ENCODE peak calls at places on chromosome 21, in ten cellular contexts. One of them, this sample, is unnamed.
A peak's percentile ranks its signal among the peaks of the same experiment; 100 is the strongest.

GRCh38 chr21:26788783-26789182 is 56.4 kb downstream of the ADAMTS1 start:
- DNase-seq in right atrium auricular region: peak; percentile 78
- DNase-seq in cardiac fibroblast: peak; percentile 77
- DNase-seq in right cardiac atrium: peak; percentile 64
- DNase-seq in fibroblast of pulmonary artery: peak; percentile 61
- DNase-seq in neural progenitor cell: no peak
- DNase-seq in ovary: peak; percentile 57
- DNase-seq in AG04450: no peak
- DNase-seq in CD8-positive, alpha-beta T cell: no peak
- DNase-seq in epithelial cell of esophagus: no peak
- DNase-seq in this sample: no peak

GRCh38 chr21:42539342-42539741 is 25.7 kb downstream of the SLC37A1 start:
- DNase-seq in right atrium auricular region: no peak
- DNase-seq in cardiac fibroblast: no peak
- DNase-seq in right cardiac atrium: no peak
- DNase-seq in fibroblast of pulmonary artery: no peak
- DNase-seq in neural progenitor cell: no peak
- DNase-seq in ovary: no peak
- DNase-seq in AG04450: no peak
- DNase-seq in CD8-positive, alpha-beta T cell: no peak
- DNase-seq in epithelial cell of esophagus: no peak
- DNase-seq in this sample: no peak

GRCh38 chr21:42833439-42833815 is 45.9 kb downstream of the WDR4 start:
- DNase-seq in right atrium auricular region: no peak
- DNase-seq in cardiac fibroblast: peak; percentile 12
- DNase-seq in right cardiac atrium: peak; percentile 39
- DNase-seq in fibroblast of pulmonary artery: no peak
- DNase-seq in neural progenitor cell: peak; percentile 52
- DNase-seq in ovary: no peak
- DNase-seq in AG04450: no peak
- DNase-seq in CD8-positive, alpha-beta T cell: peak; percentile 56
- DNase-seq in epithelial cell of esophagus: peak; percentile 50
- DNase-seq in this sample: peak; percentile 72

GRCh38 chr21:31195334-31196015 is 148.6 kb downstream of the TIAM1 start:
- DNase-seq in right atrium auricular region: no peak
- DNase-seq in cardiac fibroblast: no peak
- DNase-seq in right cardiac atrium: no peak
- DNase-seq in fibroblast of pulmonary artery: no peak
- DNase-seq in neural progenitor cell: no peak
- DNase-seq in ovary: no peak
- DNase-seq in AG04450: no peak
- DNase-seq in CD8-positive, alpha-beta T cell: no peak
- DNase-seq in epithelial cell of esophagus: no peak
- DNase-seq in this sample: no peak

GRCh38 chr21:42459583-42460215 is 36.3 kb downstream of the RSPH1 start:
- DNase-seq in right atrium auricular region: no peak
- DNase-seq in cardiac fibroblast: no peak
- DNase-seq in right cardiac atrium: no peak
- DNase-seq in fibroblast of pulmonary artery: no peak
- DNase-seq in neural progenitor cell: no peak
- DNase-seq in ovary: no peak
- DNase-seq in AG04450: no peak
- DNase-seq in CD8-positive, alpha-beta T cell: no peak
- DNase-seq in epithelial cell of esophagus: no peak
- DNase-seq in this sample: no peak

GRCh38 chr21:27134513-27134912 is 167.6 kb upstream of the ADAMTS5 start:
- DNase-seq in right atrium auricular region: no peak
- DNase-seq in cardiac fibroblast: peak; percentile 3
- DNase-seq in right cardiac atrium: no peak
- DNase-seq in fibroblast of pulmonary artery: peak; percentile 4
- DNase-seq in neural progenitor cell: no peak
- DNase-seq in ovary: no peak
- DNase-seq in AG04450: no peak
- DNase-seq in CD8-positive, alpha-beta T cell: no peak
- DNase-seq in epithelial cell of esophagus: no peak
- DNase-seq in this sample: no peak

GRCh38 chr21:16821588-16821987 is 691.3 kb upstream of the CXADR start:
- DNase-seq in right atrium auricular region: no peak
- DNase-seq in cardiac fibroblast: no peak
- DNase-seq in right cardiac atrium: no peak
- DNase-seq in fibroblast of pulmonary artery: no peak
- DNase-seq in neural progenitor cell: no peak
- DNase-seq in ovary: no peak
- DNase-seq in AG04450: no peak
- DNase-seq in CD8-positive, alpha-beta T cell: no peak
- DNase-seq in epithelial cell of esophagus: no peak
- DNase-seq in this sample: no peak

GRCh38 chr21:43815107-43815742 is 25.8 kb downstream of the RRP1 start:
- DNase-seq in right atrium auricular region: no peak
- DNase-seq in cardiac fibroblast: no peak
- DNase-seq in right cardiac atrium: peak; percentile 20
- DNase-seq in fibroblast of pulmonary artery: no peak
- DNase-seq in neural progenitor cell: peak; percentile 55
- DNase-seq in ovary: no peak
- DNase-seq in AG04450: no peak
- DNase-seq in CD8-positive, alpha-beta T cell: no peak
- DNase-seq in epithelial cell of esophagus: no peak
- DNase-seq in this sample: no peak

GRCh38 chr21:33971492-33972013 is 55.9 kb upstream of the ATP5PO start:
- DNase-seq in right atrium auricular region: no peak
- DNase-seq in cardiac fibroblast: no peak
- DNase-seq in right cardiac atrium: no peak
- DNase-seq in fibroblast of pulmonary artery: no peak
- DNase-seq in neural progenitor cell: peak; percentile 49
- DNase-seq in ovary: no peak
- DNase-seq in AG04450: no peak
- DNase-seq in CD8-positive, alpha-beta T cell: no peak
- DNase-seq in epithelial cell of esophagus: peak; percentile 89
- DNase-seq in this sample: no peak

GRCh38 chr21:41439245-41439644 is 13.2 kb downstream of the MX1 start:
- DNase-seq in right atrium auricular region: no peak
- DNase-seq in cardiac fibroblast: no peak
- DNase-seq in right cardiac atrium: no peak
- DNase-seq in fibroblast of pulmonary artery: no peak
- DNase-seq in neural progenitor cell: no peak
- DNase-seq in ovary: no peak
- DNase-seq in AG04450: no peak
- DNase-seq in CD8-positive, alpha-beta T cell: no peak
- DNase-seq in epithelial cell of esophagus: no peak
- DNase-seq in this sample: no peak

GRCh38 chr21:38439957-38440356 is 58.3 kb downstream of the ERG start:
- DNase-seq in right atrium auricular region: no peak
- DNase-seq in cardiac fibroblast: no peak
- DNase-seq in right cardiac atrium: no peak
- DNase-seq in fibroblast of pulmonary artery: peak; percentile 20
- DNase-seq in neural progenitor cell: no peak
- DNase-seq in ovary: no peak
- DNase-seq in AG04450: no peak
- DNase-seq in CD8-positive, alpha-beta T cell: no peak
- DNase-seq in epithelial cell of esophagus: no peak
- DNase-seq in this sample: no peak

GRCh38 chr21:29187939-29188338 is 57.5 kb downstream of the MAP3K7CL start:
- DNase-seq in right atrium auricular region: no peak
- DNase-seq in cardiac fibroblast: peak; percentile 91
- DNase-seq in right cardiac atrium: no peak
- DNase-seq in fibroblast of pulmonary artery: peak; percentile 94
- DNase-seq in neural progenitor cell: no peak
- DNase-seq in ovary: peak; percentile 36
- DNase-seq in AG04450: peak; percentile 74
- DNase-seq in CD8-positive, alpha-beta T cell: no peak
- DNase-seq in epithelial cell of esophagus: peak; percentile 93
- DNase-seq in this sample: no peak

GRCh38 chr21:29511076-29511475 is 212.4 kb downstream of the BACH1 start:
- DNase-seq in right atrium auricular region: no peak
- DNase-seq in cardiac fibroblast: no peak
- DNase-seq in right cardiac atrium: no peak
- DNase-seq in fibroblast of pulmonary artery: no peak
- DNase-seq in neural progenitor cell: no peak
- DNase-seq in ovary: no peak
- DNase-seq in AG04450: no peak
- DNase-seq in CD8-positive, alpha-beta T cell: no peak
- DNase-seq in epithelial cell of esophagus: peak; percentile 14
- DNase-seq in this sample: no peak

GRCh38 chr21:42749226-42749625 is 95.8 kb downstream of the PDE9A start:
- DNase-seq in right atrium auricular region: no peak
- DNase-seq in cardiac fibroblast: no peak
- DNase-seq in right cardiac atrium: no peak
- DNase-seq in fibroblast of pulmonary artery: no peak
- DNase-seq in neural progenitor cell: no peak
- DNase-seq in ovary: no peak
- DNase-seq in AG04450: no peak
- DNase-seq in CD8-positive, alpha-beta T cell: no peak
- DNase-seq in epithelial cell of esophagus: no peak
- DNase-seq in this sample: no peak

GRCh38 chr21:21200939-21201610 is 202.9 kb downstream of the NCAM2 start:
- DNase-seq in right atrium auricular region: no peak
- DNase-seq in cardiac fibroblast: peak; percentile 57
- DNase-seq in right cardiac atrium: no peak
- DNase-seq in fibroblast of pulmonary artery: peak; percentile 43
- DNase-seq in neural progenitor cell: no peak
- DNase-seq in ovary: no peak
- DNase-seq in AG04450: no peak
- DNase-seq in CD8-positive, alpha-beta T cell: no peak
- DNase-seq in epithelial cell of esophagus: no peak
- DNase-seq in this sample: no peak
- H3K4me3 ChIP-seq in right atrium auricular region: no peak overlapping the region
- H3K4me3 ChIP-seq in cardiac fibroblast: no peak overlapping the region
- H3K4me3 ChIP-seq in right cardiac atrium: peak overlapping the region; percentile 32
- H3K4me3 ChIP-seq in fibroblast of pulmonary artery: peak overlapping the region; percentile 23
- H3K4me3 ChIP-seq in neural progenitor cell: no peak overlapping the region
- H3K4me3 ChIP-seq in ovary: no peak overlapping the region
- H3K4me3 ChIP-seq in AG04450: no peak overlapping the region
- H3K4me3 ChIP-seq in CD8-positive, alpha-beta T cell: no peak overlapping the region
- H3K4me3 ChIP-seq in epithelial cell of esophagus: no peak overlapping the region
- H3K4me3 ChIP-seq in this sample: no peak overlapping the region

GRCh38 chr21:45985471-45986315 is 4.1 kb downstream of the COL6A1 start:
- DNase-seq in right atrium auricular region: no peak
- DNase-seq in cardiac fibroblast: no peak
- DNase-seq in right cardiac atrium: peak; percentile 65
- DNase-seq in fibroblast of pulmonary artery: no peak
- DNase-seq in neural progenitor cell: no peak
- DNase-seq in ovary: peak; percentile 38
- DNase-seq in AG04450: no peak
- DNase-seq in CD8-positive, alpha-beta T cell: no peak
- DNase-seq in epithelial cell of esophagus: no peak
- DNase-seq in this sample: no peak

GRCh38 chr21:45982758-45983731 is 1.5 kb downstream of the COL6A1 start:
- DNase-seq in right atrium auricular region: no peak
- DNase-seq in cardiac fibroblast: no peak
- DNase-seq in right cardiac atrium: peak; percentile 65
- DNase-seq in fibroblast of pulmonary artery: no peak
- DNase-seq in neural progenitor cell: peak; percentile 37
- DNase-seq in ovary: peak; percentile 52
- DNase-seq in AG04450: no peak
- DNase-seq in CD8-positive, alpha-beta T cell: no peak
- DNase-seq in epithelial cell of esophagus: no peak
- DNase-seq in this sample: no peak

GRCh38 chr21:45984584-45985095 is 3.1 kb downstream of the COL6A1 start:
- DNase-seq in right atrium auricular region: no peak
- DNase-seq in cardiac fibroblast: no peak
- DNase-seq in right cardiac atrium: no peak
- DNase-seq in fibroblast of pulmonary artery: no peak
- DNase-seq in neural progenitor cell: no peak
- DNase-seq in ovary: no peak
- DNase-seq in AG04450: no peak
- DNase-seq in CD8-positive, alpha-beta T cell: no peak
- DNase-seq in epithelial cell of esophagus: no peak
- DNase-seq in this sample: no peak

GRCh38 chr21:45982256-45982757 is 737 bp downstream of the COL6A1 start:
- DNase-seq in right atrium auricular region: no peak
- DNase-seq in cardiac fibroblast: no peak
- DNase-seq in right cardiac atrium: peak; percentile 79
- DNase-seq in fibroblast of pulmonary artery: no peak
- DNase-seq in neural progenitor cell: peak; percentile 54
- DNase-seq in ovary: no peak
- DNase-seq in AG04450: no peak
- DNase-seq in CD8-positive, alpha-beta T cell: no peak
- DNase-seq in epithelial cell of esophagus: no peak
- DNase-seq in this sample: no peak

GRCh38 chr21:45983981-45984551 is 2.5 kb downstream of the COL6A1 start:
- DNase-seq in right atrium auricular region: peak; percentile 83
- DNase-seq in cardiac fibroblast: no peak
- DNase-seq in right cardiac atrium: peak; percentile 85
- DNase-seq in fibroblast of pulmonary artery: no peak
- DNase-seq in neural progenitor cell: no peak
- DNase-seq in ovary: peak; percentile 59
- DNase-seq in AG04450: no peak
- DNase-seq in CD8-positive, alpha-beta T cell: no peak
- DNase-seq in epithelial cell of esophagus: no peak
- DNase-seq in this sample: no peak
- H3K4me3 ChIP-seq in right atrium auricular region: peak overlapping the region; percentile 85
- H3K4me3 ChIP-seq in cardiac fibroblast: peak overlapping the region; percentile 87
- H3K4me3 ChIP-seq in right cardiac atrium: peak overlapping the region; percentile 81
- H3K4me3 ChIP-seq in fibroblast of pulmonary artery: peak overlapping the region; percentile 91
- H3K4me3 ChIP-seq in neural progenitor cell: no peak overlapping the region
- H3K4me3 ChIP-seq in ovary: peak overlapping the region; percentile 99
- H3K4me3 ChIP-seq in AG04450: peak overlapping the region; percentile 98
- H3K4me3 ChIP-seq in CD8-positive, alpha-beta T cell: no peak overlapping the region
- H3K4me3 ChIP-seq in epithelial cell of esophagus: no peak overlapping the region
- H3K4me3 ChIP-seq in this sample: no peak overlapping the region

GRCh38 chr21:32682696-32683474 is 44.9 kb downstream of the SYNJ1 start:
- DNase-seq in right atrium auricular region: no peak
- DNase-seq in cardiac fibroblast: no peak
- DNase-seq in right cardiac atrium: no peak
- DNase-seq in fibroblast of pulmonary artery: no peak
- DNase-seq in neural progenitor cell: no peak
- DNase-seq in ovary: no peak
- DNase-seq in AG04450: no peak
- DNase-seq in CD8-positive, alpha-beta T cell: no peak
- DNase-seq in epithelial cell of esophagus: no peak
- DNase-seq in this sample: no peak
- H3K4me3 ChIP-seq in right atrium auricular region: no peak overlapping the region
- H3K4me3 ChIP-seq in cardiac fibroblast: no peak overlapping the region
- H3K4me3 ChIP-seq in right cardiac atrium: no peak overlapping the region
- H3K4me3 ChIP-seq in fibroblast of pulmonary artery: no peak overlapping the region
- H3K4me3 ChIP-seq in neural progenitor cell: no peak overlapping the region
- H3K4me3 ChIP-seq in ovary: no peak overlapping the region
- H3K4me3 ChIP-seq in AG04450: no peak overlapping the region
- H3K4me3 ChIP-seq in CD8-positive, alpha-beta T cell: no peak overlapping the region
- H3K4me3 ChIP-seq in epithelial cell of esophagus: no peak overlapping the region
- H3K4me3 ChIP-seq in this sample: no peak overlapping the region

DNA sequence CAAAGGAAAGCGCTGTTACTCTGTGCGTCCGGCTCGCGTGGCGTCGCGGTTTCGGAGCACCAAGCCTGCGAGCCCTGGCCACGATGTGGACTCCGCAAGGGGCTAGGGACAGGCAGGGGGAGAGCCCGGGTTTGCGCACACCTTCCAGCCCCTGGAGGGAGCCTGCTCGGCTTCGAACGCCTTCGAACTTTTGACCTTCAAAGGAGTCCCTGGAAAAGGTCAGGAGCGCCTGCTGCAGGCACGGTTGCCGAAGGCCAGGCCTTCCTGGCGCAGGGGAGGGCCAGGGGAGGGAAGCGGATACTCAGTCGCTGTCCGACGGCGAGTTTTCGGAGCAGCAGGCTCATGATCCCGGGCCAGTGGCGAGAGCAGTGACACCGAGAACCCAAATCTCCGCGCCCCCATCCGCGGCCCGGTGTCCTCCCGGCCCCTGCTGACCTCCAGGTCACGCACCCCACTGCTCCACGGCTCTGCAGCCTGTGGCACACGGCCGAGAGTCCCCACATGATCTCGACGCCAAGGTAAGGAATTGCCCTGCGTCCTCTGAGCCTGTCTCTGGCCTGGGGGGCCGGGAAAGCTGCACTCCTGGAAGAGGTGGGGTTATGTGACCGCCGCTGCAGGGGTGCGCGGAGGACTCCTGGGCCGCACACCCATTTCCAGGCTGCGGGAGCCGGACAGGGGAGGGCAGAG is 1.3 kb upstream of the SIM2 start:
- DNase-seq in right atrium auricular region: no peak
- DNase-seq in cardiac fibroblast: no peak
- DNase-seq in right cardiac atrium: no peak
- DNase-seq in fibroblast of pulmonary artery: no peak
- DNase-seq in neural progenitor cell: peak; percentile 75
- DNase-seq in ovary: no peak
- DNase-seq in AG04450: no peak
- DNase-seq in CD8-positive, alpha-beta T cell: no peak
- DNase-seq in epithelial cell of esophagus: no peak
- DNase-seq in this sample: no peak
- H3K4me3 ChIP-seq in right atrium auricular region: no peak overlapping the region
- H3K4me3 ChIP-seq in cardiac fibroblast: no peak overlapping the region
- H3K4me3 ChIP-seq in right cardiac atrium: no peak overlapping the region
- H3K4me3 ChIP-seq in fibroblast of pulmonary artery: no peak overlapping the region
- H3K4me3 ChIP-seq in neural progenitor cell: no peak overlapping the region
- H3K4me3 ChIP-seq in ovary: no peak overlapping the region
- H3K4me3 ChIP-seq in AG04450: no peak overlapping the region
- H3K4me3 ChIP-seq in CD8-positive, alpha-beta T cell: no peak overlapping the region
- H3K4me3 ChIP-seq in epithelial cell of esophagus: no peak overlapping the region
- H3K4me3 ChIP-seq in this sample: no peak overlapping the region